ENCODE peak calls at places on chromosome 17, in eight cellular contexts. N is neural progenitor cell, C is ecto neural progenitor cell, P is GM03348, K is germinal center, I is HS-27A, O is SW 1271, V is NCI-H446 treated with DMSO at 0.1 percent for 48 hours. S is an unnamed sample.

GRCh38 chr17:27846042-27846655 is 45.8 kb upstream of the NOS2 start:
- DNase-seq in N (no peak), C (no peak), P (no peak), K (no peak), I (no peak), O (no peak), V (no peak), S (peak)

GRCh38 chr17:72173475-72174116 is 52.8 kb downstream of the SOX9 start:
- DNase-seq in N (no peak), C (no peak), P (no peak), K (no peak), I (no peak), O (no peak), V (peak), S (no peak)

GRCh38 chr17:50177476-50177875 is 11.7 kb downstream of the SGCA start:
- DNase-seq in N (no peak), C (no peak), P (no peak), K (no peak), I (no peak), O (no peak), V (no peak), S (no peak)

GRCh38 chr17:8487130-8487645 is 51.5 kb downstream of the NDEL1 start:
- DNase-seq in N (no peak), C (no peak), P (no peak), K (no peak), I (no peak), O (no peak), V (no peak), S (no peak)

GRCh38 chr17:81831957-81832607 is 1.0 kb downstream of the MCRIP1 start:
- DNase-seq in N (no peak), C (no peak), P (peak), K (no peak), I (no peak), O (no peak), V (no peak), S (peak)

GRCh38 chr17:75518201-75518600 is 1.9 kb downstream of the TSEN54 start:
- DNase-seq in N (no peak), C (no peak), P (no peak), K (peak), I (no peak), O (no peak), V (no peak), S (no peak)

GRCh38 chr17:17568772-17569195 is 22.7 kb downstream of the PEMT start:
- DNase-seq in N (peak), C (peak), P (peak), K (peak), I (peak), O (peak), V (no peak), S (peak)

GRCh38 chr17:7241783-7242716 is at the start of gene GABARAP:
- DNase-seq in N (peak), C (peak), P (peak), K (peak), I (no peak), O (peak), V (peak), S (peak)

GRCh38 chr17:67565068-67565467 is 152.7 kb upstream of the NOL11 start:
- DNase-seq in N (no peak), C (no peak), P (no peak), K (no peak), I (no peak), O (no peak), V (no peak), S (no peak)

GRCh38 chr17:36600477-36600876 is 906 bp upstream of the MRM1 start:
- DNase-seq in N (no peak), C (no peak), P (no peak), K (no peak), I (no peak), O (no peak), V (no peak), S (no peak)

GRCh38 chr17:48051706-48052486 is 3.7 kb downstream of the NFE2L1 start:
- DNase-seq in N (peak), C (peak), P (peak), K (no peak), I (no peak), O (peak), V (peak), S (peak)

GRCh38 chr17:70654706-70655105 is 485.4 kb downstream of the KCNJ2 start:
- DNase-seq in N (no peak), C (no peak), P (no peak), K (no peak), I (no peak), O (no peak), V (peak), S (no peak)

GRCh38 chr17:37576281-37576680 is 32.9 kb downstream of the SYNRG start:
- DNase-seq in N (no peak), C (no peak), P (no peak), K (no peak), I (no peak), O (no peak), V (no peak), S (no peak)

GRCh38 chr17:50209472-50210248 is 8.2 kb upstream of the COL1A1 start:
- DNase-seq in N (peak), C (peak), P (peak), K (no peak), I (peak), O (no peak), V (no peak), S (peak)

GRCh38 chr17:3647769-3648540 is 11.4 kb downstream of the CTNS start:
- DNase-seq in N (peak), C (peak), P (peak), K (peak), I (no peak), O (peak), V (no peak), S (peak)

GRCh38 chr17:34762078-34762477 is 182.7 kb downstream of the TMEM132E start:
- DNase-seq in N (no peak), C (no peak), P (no peak), K (no peak), I (no peak), O (no peak), V (no peak), S (no peak)

GRCh38 chr17:40190197-40191021 is 13.1 kb downstream of the RAPGEFL1 start:
- DNase-seq in N (peak), C (peak), P (no peak), K (peak), I (no peak), O (peak), V (no peak), S (no peak)

GRCh38 chr17:17021194-17021863 is 20.9 kb upstream of the MPRIP start:
- DNase-seq in N (peak), C (peak), P (peak), K (no peak), I (peak), O (no peak), V (no peak), S (peak)

GRCh38 chr17:38864636-38865398 is 5.0 kb upstream of the LASP1 start:
- DNase-seq in N (peak), C (no peak), P (no peak), K (no peak), I (no peak), O (peak), V (no peak), S (no peak)

GRCh38 chr17:3827124-3827773 is 18.8 kb downstream of the NCBP3 start:
- DNase-seq in N (peak), C (peak), P (peak), K (peak), I (no peak), O (peak), V (peak), S (peak)

GRCh38 chr17:64502809-64503208 is 3.3 kb downstream of the DDX5 start:
- DNase-seq in N (no peak), C (no peak), P (no peak), K (no peak), I (no peak), O (no peak), V (no peak), S (no peak)

GRCh38 chr17:14317383-14317782 is 16.5 kb downstream of the HS3ST3B1 start:
- DNase-seq in N (peak), C (no peak), P (no peak), K (no peak), I (no peak), O (no peak), V (no peak), S (no peak)

GRCh38 chr17:81049973-81050551 is 15.1 kb downstream of the BAIAP2 start:
- DNase-seq in N (no peak), C (no peak), P (no peak), K (no peak), I (no peak), O (peak), V (no peak), S (no peak)